ENCODE peak calls at places on chromosomes 11 and 22, in five cellular contexts. E is ovary, I is prostate gland, A is upper lobe of left lung, O is HCT116. N is an unnamed sample.

GRCh38 chr11:126459691-126460404 is 104.4 kb downstream of the ST3GAL4 start:
- DNase-seq in A (no peak), O (no peak), E (no peak), I (no peak), N (no peak)

GRCh38 chr22:46842606-46843005 is 80.2 kb downstream of the TBC1D22A start:
- DNase-seq in E (no peak), O (no peak), I (peak; percentile 75), A (no peak), N (no peak)

GRCh38 chr22:35726933-35727332 is 9.3 kb downstream of the APOL5 start:
- DNase-seq in A (no peak), E (no peak), I (no peak), O (no peak), N (no peak)

GRCh38 chr11:7381937-7382336 is 103.4 kb upstream of the OLFML1 start:
- DNase-seq in I (no peak), A (no peak), O (no peak), E (no peak), N (no peak)

GRCh38 chr11:19952101-19952605 is 208.1 kb downstream of the DBX1 start:
- DNase-seq in I (no peak), A (no peak), O (no peak), E (no peak), N (no peak)

GRCh38 chr22:31193092-31193491 is 19.0 kb upstream of the LIMK2 start:
- DNase-seq in A (no peak), I (peak; percentile 55), E (no peak), O (no peak), N (no peak)

GRCh38 chr11:128691802-128692749 is 1.8 kb upstream of the FLI1 start:
- DNase-seq in A (no peak), I (no peak), E (no peak), O (no peak), N (no peak)

GRCh38 chr22:35023692-35024363 is 42.1 kb upstream of the ISX start:
- DNase-seq in I (peak; percentile 70), O (peak; percentile 28), A (peak; percentile 51), E (peak; percentile 25), N (peak; percentile 46)

GRCh38 chr11:100676901-100677300 is 10.2 kb upstream of the ARHGAP42 start:
- DNase-seq in E (no peak), O (peak; percentile 4), A (no peak), I (no peak), N (no peak)

GRCh38 chr11:117179048-117179999 is 781 bp downstream of the SIDT2 start:
- DNase-seq in E (peak; percentile 33), I (no peak), A (peak; percentile 39), O (no peak), N (no peak)

GRCh38 chr11:65779919-65780769 is 632 bp downstream of the AP5B1 start:
- DNase-seq in A (peak; percentile 90), O (peak; percentile 64), E (peak; percentile 47), I (peak; percentile 71), N (peak; percentile 56)

GRCh38 chr22:48945621-48946458 is 881.8 kb downstream of the BRD1 start:
- DNase-seq in I (peak; percentile 3), A (peak; percentile 15), E (no peak), O (no peak), N (no peak)

GRCh38 chr11:104999716-105000115 is 23.3 kb downstream of the CASP5 start:
- DNase-seq in I (no peak), A (no peak), E (no peak), O (no peak), N (no peak)

GRCh38 chr11:106331163-106331562 is 253.7 kb downstream of the AASDHPPT start:
- DNase-seq in O (no peak), I (no peak), A (no peak), E (no peak), N (no peak)

GRCh38 chr22:33823552-33823951 is 96.7 kb downstream of the LARGE1 start:
- DNase-seq in O (no peak), A (no peak), E (no peak), I (no peak), N (no peak)

GRCh38 chr11:132681971-132682370 is 850.3 kb downstream of the OPCML start:
- DNase-seq in I (no peak), E (no peak), O (no peak), A (no peak), N (no peak)

GRCh38 chr11:96215094-96215782 is 127.8 kb downstream of the MAML2 start:
- DNase-seq in I (no peak), E (no peak), O (no peak), A (peak; percentile 38), N (no peak)

GRCh38 chr11:110070176-110070575 is 23.0 kb upstream of the ZC3H12C start:
- DNase-seq in E (no peak), I (no peak), O (no peak), A (no peak), N (no peak)

GRCh38 chr22:28799125-28799833 is 1.1 kb downstream of the XBP1 start:
- DNase-seq in O (peak; percentile 35), I (peak; percentile 50), E (peak; percentile 46), A (peak; percentile 74), N (peak; percentile 44)
- TF ChIP-seq POLR2A in O (no peak), I (peak; percentile 52), E (peak; percentile 77), A (peak; percentile 78), N (peak; percentile 64)

GRCh38 chr11:12846766-12847615 is 162.1 kb upstream of the RASSF10 start:
- DNase-seq in A (no peak), O (no peak), I (no peak), E (no peak), N (no peak)
- H3K27ac ChIP-seq in A (no peak overlapping the region), O (no peak overlapping the region), I (peak overlapping the region; percentile 6), E (peak overlapping the region; percentile 22), N (peak overlapping the region; percentile 73)

GRCh38 chr22:21949948-21950347 is 2.7 kb downstream of the PPM1F start:
- DNase-seq in O (no peak), E (no peak), I (no peak), A (no peak), N (no peak)
- TF ChIP-seq POLR2A in O (no peak), E (no peak), I (no peak), A (no peak), N (no peak)

GRCh38 chr22:44645083-44645482 is 56.9 kb upstream of the PRR5 start:
- DNase-seq in E (no peak), A (no peak), O (no peak), I (no peak), N (no peak)

GRCh38 chr22:44645531-44645930 is 56.5 kb upstream of the PRR5 start:
- DNase-seq in I (no peak), E (no peak), A (no peak), O (no peak), N (no peak)

GRCh38 chr22:44647141-44647540 is 54.9 kb upstream of the PRR5 start:
- DNase-seq in E (no peak), A (no peak), O (no peak), I (no peak), N (no peak)

GRCh38 chr22:44646141-44646540 is 55.9 kb upstream of the PRR5 start:
- DNase-seq in O (no peak), I (no peak), E (no peak), A (no peak), N (no peak)

DNA sequence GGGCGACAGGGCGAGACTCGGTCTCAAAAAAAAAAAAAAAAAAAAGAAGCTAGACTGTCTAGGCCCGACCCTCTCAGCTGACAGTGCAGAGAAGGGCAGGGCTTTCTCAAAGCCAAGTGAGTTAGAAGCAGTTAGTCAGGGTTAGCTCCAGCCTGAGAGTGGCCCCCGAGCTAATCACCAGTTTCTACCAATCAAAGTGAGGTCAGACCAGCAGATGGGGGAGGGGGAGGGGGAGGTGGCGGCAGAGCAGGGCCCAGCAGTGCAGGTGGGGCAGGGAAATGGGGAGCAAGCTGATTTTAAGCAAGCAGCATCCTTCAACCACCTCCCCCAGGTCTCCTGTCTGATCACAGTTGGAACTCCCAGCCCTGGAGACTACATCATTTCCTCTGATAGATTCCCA is 55.3 kb upstream of the PRR5 start:
- DNase-seq in E (no peak), A (no peak), I (no peak), O (no peak), N (no peak)
- H3K27ac ChIP-seq in E (no peak overlapping the region), A (no peak overlapping the region), I (no peak overlapping the region), O (no peak overlapping the region), N (no peak overlapping the region)

GRCh38 chr11:111918390-111919256 is at the start of gene C11orf52:
- DNase-seq in A (peak; percentile 85), E (peak; percentile 55), O (peak; percentile 79), I (peak; percentile 92), N (no peak)
- TF ChIP-seq POLR2A in A (peak; percentile 65), E (no peak), O (no peak), I (peak; percentile 35), N (no peak)

GRCh38 chr11:28105869-28106268 is 2.1 kb downstream of the KIF18A start:
- DNase-seq in I (no peak), A (no peak), O (no peak), E (no peak), N (no peak)
- H3K27ac ChIP-seq in I (no peak overlapping the region), A (no peak overlapping the region), O (no peak overlapping the region), E (no peak overlapping the region), N (no peak overlapping the region)